ENCODE peak calls at places on chromosomes 6 and 20, in ten cellular contexts. One of them, this sample, is unnamed.

GRCh38 chr6:159443521-159443920 is 249.5 kb downstream of the SOD2 start:
- DNase-seq in heart left ventricle: no peak
- DNase-seq in A549: no peak
- DNase-seq in sigmoid colon: no peak
- DNase-seq in uterus: no peak
- DNase-seq in ovary: no peak
- DNase-seq in HCT116: no peak
- DNase-seq in tibial nerve: no peak
- DNase-seq in H1: no peak
- DNase-seq in upper lobe of left lung: no peak
- DNase-seq in this sample: no peak

GRCh38 chr6:140537834-140538680 is 1163.6 kb upstream of the CITED2 start:
- DNase-seq in heart left ventricle: no peak
- DNase-seq in A549: peak; percentile 79
- DNase-seq in sigmoid colon: peak; percentile 64
- DNase-seq in uterus: peak; percentile 50
- DNase-seq in ovary: no peak
- DNase-seq in HCT116: no peak
- DNase-seq in tibial nerve: peak; percentile 10
- DNase-seq in H1: no peak
- DNase-seq in upper lobe of left lung: peak; percentile 24
- DNase-seq in this sample: peak; percentile 70

GRCh38 chr20:38181207-38181693 is 16.2 kb upstream of the TGM2 start:
- DNase-seq in heart left ventricle: no peak
- DNase-seq in A549: no peak
- DNase-seq in sigmoid colon: peak; percentile 46
- DNase-seq in uterus: no peak
- DNase-seq in ovary: no peak
- DNase-seq in HCT116: no peak
- DNase-seq in tibial nerve: no peak
- DNase-seq in H1: no peak
- DNase-seq in upper lobe of left lung: peak; percentile 42
- DNase-seq in this sample: no peak

GRCh38 chr6:161694995-161695394 is 421.1 kb upstream of the AGPAT4 start:
- DNase-seq in heart left ventricle: no peak
- DNase-seq in A549: peak; percentile 19
- DNase-seq in sigmoid colon: no peak
- DNase-seq in uterus: no peak
- DNase-seq in ovary: no peak
- DNase-seq in HCT116: peak; percentile 7
- DNase-seq in tibial nerve: no peak
- DNase-seq in H1: no peak
- DNase-seq in upper lobe of left lung: no peak
- DNase-seq in this sample: no peak

GRCh38 chr6:42300701-42301100 is 83.0 kb upstream of the MRPS10 start:
- DNase-seq in heart left ventricle: no peak
- DNase-seq in A549: peak; percentile 26
- DNase-seq in sigmoid colon: no peak
- DNase-seq in uterus: no peak
- DNase-seq in ovary: no peak
- DNase-seq in HCT116: no peak
- DNase-seq in tibial nerve: no peak
- DNase-seq in H1: no peak
- DNase-seq in upper lobe of left lung: no peak
- DNase-seq in this sample: no peak

GRCh38 chr6:134902074-134902861 is 47.6 kb downstream of the ALDH8A1 start:
- DNase-seq in heart left ventricle: no peak
- DNase-seq in A549: no peak
- DNase-seq in sigmoid colon: no peak
- DNase-seq in uterus: no peak
- DNase-seq in ovary: peak; percentile 45
- DNase-seq in HCT116: no peak
- DNase-seq in tibial nerve: no peak
- DNase-seq in H1: no peak
- DNase-seq in upper lobe of left lung: no peak
- DNase-seq in this sample: no peak

GRCh38 chr20:45049438-45049837 is 51.5 kb downstream of the KCNS1 start:
- DNase-seq in heart left ventricle: no peak
- DNase-seq in A549: no peak
- DNase-seq in sigmoid colon: no peak
- DNase-seq in uterus: no peak
- DNase-seq in ovary: no peak
- DNase-seq in HCT116: no peak
- DNase-seq in tibial nerve: no peak
- DNase-seq in H1: no peak
- DNase-seq in upper lobe of left lung: no peak
- DNase-seq in this sample: no peak

GRCh38 chr6:79586548-79586947 is 44.6 kb upstream of the SH3BGRL2 start:
- DNase-seq in heart left ventricle: no peak
- DNase-seq in A549: peak; percentile 54
- DNase-seq in sigmoid colon: no peak
- DNase-seq in uterus: no peak
- DNase-seq in ovary: no peak
- DNase-seq in HCT116: peak; percentile 50
- DNase-seq in tibial nerve: no peak
- DNase-seq in H1: no peak
- DNase-seq in upper lobe of left lung: no peak
- DNase-seq in this sample: no peak

GRCh38 chr6:109793793-109794192 is 102.7 kb downstream of the FIG4 start:
- DNase-seq in heart left ventricle: no peak
- DNase-seq in A549: peak; percentile 77
- DNase-seq in sigmoid colon: no peak
- DNase-seq in uterus: peak; percentile 42
- DNase-seq in ovary: no peak
- DNase-seq in HCT116: peak; percentile 83
- DNase-seq in tibial nerve: peak; percentile 39
- DNase-seq in H1: no peak
- DNase-seq in upper lobe of left lung: peak; percentile 48
- DNase-seq in this sample: no peak

GRCh38 chr6:132298344-132298949 is 102.8 kb downstream of the MOXD1 start:
- DNase-seq in heart left ventricle: no peak
- DNase-seq in A549: peak; percentile 41
- DNase-seq in sigmoid colon: no peak
- DNase-seq in uterus: peak; percentile 29
- DNase-seq in ovary: no peak
- DNase-seq in HCT116: peak; percentile 36
- DNase-seq in tibial nerve: peak; percentile 80
- DNase-seq in H1: peak; percentile 53
- DNase-seq in upper lobe of left lung: no peak
- DNase-seq in this sample: no peak

GRCh38 chr6:2853766-2854393 is 12.2 kb upstream of the SERPINB1 start:
- DNase-seq in heart left ventricle: peak; percentile 37
- DNase-seq in A549: peak; percentile 80
- DNase-seq in sigmoid colon: no peak
- DNase-seq in uterus: peak; percentile 52
- DNase-seq in ovary: no peak
- DNase-seq in HCT116: peak; percentile 87
- DNase-seq in tibial nerve: peak; percentile 47
- DNase-seq in H1: no peak
- DNase-seq in upper lobe of left lung: peak; percentile 77
- DNase-seq in this sample: peak; percentile 70

GRCh38 chr20:36482044-36482473 is 59.3 kb upstream of the MYL9 start:
- DNase-seq in heart left ventricle: no peak
- DNase-seq in A549: no peak
- DNase-seq in sigmoid colon: no peak
- DNase-seq in uterus: no peak
- DNase-seq in ovary: no peak
- DNase-seq in HCT116: no peak
- DNase-seq in tibial nerve: no peak
- DNase-seq in H1: no peak
- DNase-seq in upper lobe of left lung: peak; percentile 84
- DNase-seq in this sample: no peak

GRCh38 chr6:100485268-100485667 is 20.5 kb upstream of the SIM1 start:
- DNase-seq in heart left ventricle: no peak
- DNase-seq in A549: no peak
- DNase-seq in sigmoid colon: no peak
- DNase-seq in uterus: no peak
- DNase-seq in ovary: no peak
- DNase-seq in HCT116: no peak
- DNase-seq in tibial nerve: no peak
- DNase-seq in H1: no peak
- DNase-seq in upper lobe of left lung: no peak
- DNase-seq in this sample: no peak
- TF ChIP-seq CTCF in heart left ventricle: no peak
- TF ChIP-seq CTCF in A549: no peak
- TF ChIP-seq CTCF in sigmoid colon: no peak
- TF ChIP-seq CTCF in uterus: no peak
- TF ChIP-seq CTCF in ovary: no peak
- TF ChIP-seq CTCF in HCT116: no peak
- TF ChIP-seq CTCF in tibial nerve: no peak
- TF ChIP-seq CTCF in H1: no peak
- TF ChIP-seq CTCF in upper lobe of left lung: no peak
- TF ChIP-seq CTCF in this sample: no peak

GRCh38 chr6:30556964-30557682 is at the start of gene PRR3:
- DNase-seq in heart left ventricle: peak; percentile 87
- DNase-seq in A549: peak; percentile 93
- DNase-seq in sigmoid colon: peak; percentile 91
- DNase-seq in uterus: peak; percentile 80
- DNase-seq in ovary: peak; percentile 90
- DNase-seq in HCT116: no peak
- DNase-seq in tibial nerve: no peak
- DNase-seq in H1: peak; percentile 92
- DNase-seq in upper lobe of left lung: peak; percentile 85
- DNase-seq in this sample: peak; percentile 87
- TF ChIP-seq POLR2A in heart left ventricle: no peak
- TF ChIP-seq POLR2A in A549: peak; percentile 49
- TF ChIP-seq POLR2A in sigmoid colon: peak; percentile 24
- TF ChIP-seq POLR2A in uterus: peak; percentile 37
- TF ChIP-seq POLR2A in ovary: peak; percentile 62
- TF ChIP-seq POLR2A in HCT116: peak; percentile 21
- TF ChIP-seq POLR2A in tibial nerve: no peak
- TF ChIP-seq POLR2A in H1: no peak
- TF ChIP-seq POLR2A in upper lobe of left lung: no peak
- TF ChIP-seq POLR2A in this sample: peak; percentile 29

GRCh38 chr6:71406871-71407860 is 118.6 kb downstream of the OGFRL1 start:
- DNase-seq in heart left ventricle: no peak
- DNase-seq in A549: peak; percentile 80
- DNase-seq in sigmoid colon: no peak
- DNase-seq in uterus: no peak
- DNase-seq in ovary: no peak
- DNase-seq in HCT116: no peak
- DNase-seq in tibial nerve: no peak
- DNase-seq in H1: peak; percentile 52
- DNase-seq in upper lobe of left lung: no peak
- DNase-seq in this sample: no peak
- H3K4me1 ChIP-seq in heart left ventricle: peaks cover 85% of the 10 kb centered on the region
- H3K4me1 ChIP-seq in A549: peaks cover 65% of the 10 kb centered on the region
- H3K4me1 ChIP-seq in sigmoid colon: peaks cover 53% of the 10 kb centered on the region
- H3K4me1 ChIP-seq in uterus: no peaks in the 10 kb centered on the region
- H3K4me1 ChIP-seq in ovary: peaks cover 4% of the 10 kb centered on the region
- H3K4me1 ChIP-seq in HCT116: no peaks in the 10 kb centered on the region
- H3K4me1 ChIP-seq in tibial nerve: peaks cover 10% of the 10 kb centered on the region
- H3K4me1 ChIP-seq in H1: peaks cover 2% of the 10 kb centered on the region
- H3K4me1 ChIP-seq in upper lobe of left lung: peaks cover 56% of the 10 kb centered on the region
- H3K4me1 ChIP-seq in this sample: no peaks in the 10 kb centered on the region

GRCh38 chr20:17872434-17872833 is 96.2 kb downstream of the SNX5 start:
- DNase-seq in heart left ventricle: no peak
- DNase-seq in A549: no peak
- DNase-seq in sigmoid colon: peak; percentile 59
- DNase-seq in uterus: no peak
- DNase-seq in ovary: no peak
- DNase-seq in HCT116: no peak
- DNase-seq in tibial nerve: no peak
- DNase-seq in H1: no peak
- DNase-seq in upper lobe of left lung: no peak
- DNase-seq in this sample: no peak

GRCh38 chr20:17872920-17873319 is 95.7 kb downstream of the SNX5 start:
- DNase-seq in heart left ventricle: no peak
- DNase-seq in A549: no peak
- DNase-seq in sigmoid colon: peak; percentile 58
- DNase-seq in uterus: no peak
- DNase-seq in ovary: no peak
- DNase-seq in HCT116: no peak
- DNase-seq in tibial nerve: no peak
- DNase-seq in H1: no peak
- DNase-seq in upper lobe of left lung: no peak
- DNase-seq in this sample: no peak

GRCh38 chr20:17875106-17875980 is 93.3 kb downstream of the SNX5 start:
- DNase-seq in heart left ventricle: no peak
- DNase-seq in A549: peak; percentile 69
- DNase-seq in sigmoid colon: peak; percentile 95
- DNase-seq in uterus: peak; percentile 90
- DNase-seq in ovary: peak; percentile 92
- DNase-seq in HCT116: no peak
- DNase-seq in tibial nerve: peak; percentile 81
- DNase-seq in H1: no peak
- DNase-seq in upper lobe of left lung: peak; percentile 90
- DNase-seq in this sample: peak; percentile 91

GRCh38 chr20:17874271-17875105 is 94.1 kb downstream of the SNX5 start:
- DNase-seq in heart left ventricle: no peak
- DNase-seq in A549: no peak
- DNase-seq in sigmoid colon: no peak
- DNase-seq in uterus: no peak
- DNase-seq in ovary: no peak
- DNase-seq in HCT116: no peak
- DNase-seq in tibial nerve: no peak
- DNase-seq in H1: no peak
- DNase-seq in upper lobe of left lung: no peak
- DNase-seq in this sample: no peak

GRCh38 chr20:17873410-17874270 is 95.0 kb downstream of the SNX5 start:
- DNase-seq in heart left ventricle: peak; percentile 88
- DNase-seq in A549: peak; percentile 68
- DNase-seq in sigmoid colon: peak; percentile 97
- DNase-seq in uterus: peak; percentile 95
- DNase-seq in ovary: peak; percentile 95
- DNase-seq in HCT116: peak; percentile 57
- DNase-seq in tibial nerve: peak; percentile 92
- DNase-seq in H1: no peak
- DNase-seq in upper lobe of left lung: peak; percentile 92
- DNase-seq in this sample: peak; percentile 85
- TF ChIP-seq CTCF in heart left ventricle: no peak
- TF ChIP-seq CTCF in A549: no peak
- TF ChIP-seq CTCF in sigmoid colon: no peak
- TF ChIP-seq CTCF in uterus: no peak
- TF ChIP-seq CTCF in ovary: no peak
- TF ChIP-seq CTCF in HCT116: no peak
- TF ChIP-seq CTCF in tibial nerve: no peak
- TF ChIP-seq CTCF in H1: no peak
- TF ChIP-seq CTCF in upper lobe of left lung: no peak
- TF ChIP-seq CTCF in this sample: no peak

GRCh38 chr20:16574656-16575355 is 1.6 kb upstream of the KIF16B start:
- DNase-seq in heart left ventricle: peak; percentile 95
- DNase-seq in A549: peak; percentile 94
- DNase-seq in sigmoid colon: peak; percentile 95
- DNase-seq in uterus: peak; percentile 79
- DNase-seq in ovary: peak; percentile 91
- DNase-seq in HCT116: peak; percentile 86
- DNase-seq in tibial nerve: peak; percentile 70
- DNase-seq in H1: peak; percentile 87
- DNase-seq in upper lobe of left lung: peak; percentile 83
- DNase-seq in this sample: peak; percentile 67
- TF ChIP-seq POLR2A in heart left ventricle: no peak
- TF ChIP-seq POLR2A in A549: peak; percentile 69
- TF ChIP-seq POLR2A in sigmoid colon: no peak
- TF ChIP-seq POLR2A in uterus: peak; percentile 21
- TF ChIP-seq POLR2A in ovary: no peak
- TF ChIP-seq POLR2A in HCT116: peak; percentile 17
- TF ChIP-seq POLR2A in tibial nerve: peak; percentile 65
- TF ChIP-seq POLR2A in H1: no peak
- TF ChIP-seq POLR2A in upper lobe of left lung: no peak
- TF ChIP-seq POLR2A in this sample: no peak